ENCODE peak calls at places on chromosomes 5 and 9, in eight cellular contexts. C is A673; R is A549; K is K562; P is stomach; N is neural progenitor cell; O is H9; F is CD4-positive, alpha-beta T cell. Z is an unnamed sample.

GRCh38 chr5:113520429-113520828 is 6.9 kb downstream of the YTHDC2 start:
- DNase-seq in C (no peak), R (no peak), K (no peak), P (no peak), N (no peak), O (no peak), F (no peak), Z (no peak)

GRCh38 chr9:71268871-71269640 is 147.6 kb upstream of the TRPM3 start:
- DNase-seq in C (no peak), R (no peak), K (no peak), P (no peak), N (peak), O (no peak), F (no peak), Z (no peak)

GRCh38 chr9:2116073-2116472 is 100.9 kb downstream of the SMARCA2 start:
- DNase-seq in C (peak), R (peak), K (peak), P (no peak), N (peak), O (peak), F (no peak), Z (no peak)

GRCh38 chr5:146877178-146877681 is 1.3 kb downstream of the PPP2R2B start:
- DNase-seq in C (no peak), R (no peak), K (no peak), P (no peak), N (no peak), O (no peak), F (no peak), Z (no peak)

GRCh38 chr5:171633776-171634470 is 151.7 kb upstream of the SMIM23 start:
- DNase-seq in C (no peak), R (no peak), K (no peak), P (no peak), N (no peak), O (no peak), F (no peak), Z (no peak)

GRCh38 chr5:36685631-36686147 is 79.3 kb downstream of the SLC1A3 start:
- DNase-seq in C (peak), R (no peak), K (no peak), P (no peak), N (no peak), O (no peak), F (no peak), Z (no peak)

GRCh38 chr9:114487607-114488300 is 17.5 kb downstream of the WHRN start:
- DNase-seq in C (peak), R (peak), K (peak), P (peak), N (peak), O (peak), F (peak), Z (peak)

GRCh38 chr9:105432247-105432857 is 15.5 kb upstream of the FSD1L start:
- DNase-seq in C (no peak), R (no peak), K (no peak), P (no peak), N (no peak), O (no peak), F (no peak), Z (no peak)

GRCh38 chr9:93115486-93115885 is 18.6 kb downstream of the NINJ1 start:
- DNase-seq in C (no peak), R (no peak), K (peak), P (no peak), N (no peak), O (no peak), F (no peak), Z (no peak)

GRCh38 chr5:61941637-61942036 is 364.4 kb upstream of the KIF2A start:
- DNase-seq in C (no peak), R (no peak), K (no peak), P (no peak), N (no peak), O (no peak), F (no peak), Z (no peak)
- TF ChIP-seq CTCF in C (peak), R (no peak), K (no peak), P (no peak), N (no peak), O (no peak), F (no peak), Z (no peak)

DNA sequence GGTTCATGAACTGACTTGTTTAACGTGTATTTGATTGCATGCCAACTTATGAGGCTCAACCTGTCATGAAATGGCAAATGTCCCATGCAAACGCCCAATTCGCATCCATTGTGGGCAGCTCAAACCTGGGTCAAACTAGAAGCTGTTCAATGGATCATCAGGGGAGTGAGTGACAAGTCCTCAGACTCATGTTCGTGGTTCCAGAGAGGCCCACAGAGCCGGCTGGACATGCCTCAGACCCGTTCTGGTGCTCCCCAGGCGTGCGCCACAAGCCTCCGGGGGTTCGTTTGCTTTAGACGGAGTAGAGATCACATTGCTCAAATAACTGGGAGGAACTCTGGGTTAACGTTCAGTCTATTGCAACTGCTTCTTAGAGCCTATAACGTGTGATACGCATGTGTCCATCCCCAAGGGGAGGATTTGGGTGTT is 15.0 kb downstream of the GFI1B start:
- DNase-seq in C (no peak), R (no peak), K (no peak), P (no peak), N (no peak), O (no peak), F (no peak), Z (no peak)
- H3K27ac ChIP-seq in C (no peak), R (no peak), K (no peak), P (no peak), N (no peak), O (no peak), F (no peak), Z (no peak)

DNA sequence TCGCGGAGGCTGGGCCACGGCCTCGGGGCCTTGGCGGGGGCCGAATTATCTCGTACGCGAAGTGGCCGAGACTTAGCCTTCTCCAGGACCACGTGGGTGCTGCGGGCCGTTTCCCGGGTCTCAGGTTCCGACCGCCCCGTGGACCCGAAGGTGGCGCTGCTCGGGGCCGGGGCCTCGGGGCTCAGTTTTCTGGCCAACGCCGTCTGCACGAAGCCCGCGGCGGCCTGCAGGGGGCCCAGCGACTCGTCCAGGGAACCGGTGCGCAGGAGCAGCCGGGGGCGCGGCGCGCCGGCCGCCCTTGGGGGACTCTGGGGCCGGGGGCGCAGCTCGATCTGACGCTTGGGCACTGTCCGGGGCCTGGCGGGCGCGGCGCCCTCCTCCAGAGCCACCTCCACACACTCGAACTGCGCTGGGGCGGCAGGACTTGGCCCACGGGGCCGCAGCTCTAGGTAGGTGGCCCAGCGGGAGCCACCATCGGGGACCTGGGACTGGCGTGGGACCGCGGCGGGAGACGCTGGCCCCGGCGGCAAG is 716 bp downstream of the PROB1 start:
- DNase-seq in C (peak), R (no peak), K (no peak), P (no peak), N (peak), O (peak), F (peak), Z (no peak)
- TF ChIP-seq CTCF in C (peak), R (no peak), K (no peak), P (no peak), N (peak), O (peak), F (peak), Z (peak)

DNA sequence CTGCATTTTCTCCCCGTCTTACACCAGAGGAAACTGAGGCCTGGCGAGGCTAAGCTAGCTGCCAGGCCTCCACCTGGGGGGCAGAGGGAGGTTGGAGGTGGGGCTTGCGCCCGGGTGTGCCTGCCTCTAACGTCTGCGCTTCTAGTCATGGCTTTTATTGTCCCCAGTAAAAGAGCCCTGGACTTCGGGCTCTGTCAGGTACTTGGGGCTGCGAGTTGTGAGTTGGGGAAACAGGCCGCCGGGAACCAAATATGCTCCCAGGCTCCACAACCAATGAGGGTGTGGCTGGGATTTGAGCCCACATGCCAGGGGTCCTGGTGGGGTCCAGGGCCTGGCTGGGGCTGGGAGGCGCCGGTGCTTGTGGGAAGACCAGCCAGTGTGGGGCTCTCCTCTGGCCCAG is 57.4 kb upstream of the NOTCH1 start:
- DNase-seq in C (no peak), R (no peak), K (no peak), P (no peak), N (no peak), O (no peak), F (no peak), Z (no peak)
- H3K27ac ChIP-seq in C (no peak), R (no peak), K (no peak), P (no peak), N (no peak), O (no peak), F (no peak), Z (no peak)

GRCh38 chr5:108810717-108811116 is 63.0 kb downstream of the FER start:
- DNase-seq in C (no peak), R (no peak), K (no peak), P (no peak), N (no peak), O (no peak), F (no peak), Z (no peak)
- TF ChIP-seq CTCF in C (no peak), R (no peak), K (no peak), P (no peak), N (no peak), O (no peak), F (no peak), Z (no peak)

GRCh38 chr9:96020300-96020821 is 144.9 kb downstream of the ERCC6L2 start:
- DNase-seq in C (no peak), R (no peak), K (no peak), P (no peak), N (peak), O (no peak), F (no peak), Z (no peak)
- H3K27ac ChIP-seq in C (no peak), R (no peak), K (no peak), P (peak), N (no peak), O (no peak), F (no peak), Z (no peak)

GRCh38 chr5:108278285-108279240 is 103.3 kb downstream of the FBXL17 start:
- DNase-seq in C (no peak), R (peak), K (no peak), P (no peak), N (peak), O (peak), F (no peak), Z (no peak)
- TF ChIP-seq CTCF in C (no peak), R (no peak), K (no peak), P (no peak), N (peak), O (peak), F (no peak), Z (no peak)